ENCODE peak calls at places on chromosome 18, in ten cellular contexts. H, E, P, W, V, B, T, Q, Z and J are unnamed samples.

GRCh38 chr18:21489119-21489750 is 111.3 kb downstream of the ESCO1 start:
- DNase-seq in E (peak; percentile 76), T (peak; percentile 44), Q (no peak), P (peak; percentile 65), V (peak; percentile 1), H (no peak), B (peak; percentile 53), W (peak; percentile 72), Z (peak; percentile 46), J (peak; percentile 62)

GRCh38 chr18:67281746-67282145 is 234.8 kb downstream of the DSEL start:
- DNase-seq in V (no peak), W (no peak), Z (no peak), T (no peak), P (no peak), Q (no peak), B (no peak), E (no peak), H (no peak), J (no peak)

GRCh38 chr18:61606068-61606660 is 272.9 kb downstream of the CDH20 start:
- DNase-seq in B (peak; percentile 21), W (peak; percentile 52), T (no peak), E (peak; percentile 36), P (peak; percentile 56), Q (no peak), H (no peak), Z (no peak), V (no peak), J (peak; percentile 30)

GRCh38 chr18:199214-199613 is 40.9 kb downstream of the USP14 start:
- DNase-seq in Z (no peak), H (no peak), T (no peak), V (no peak), B (no peak), Q (no peak), P (no peak), W (no peak), E (no peak), J (no peak)

GRCh38 chr18:62331581-62332436 is 6.7 kb downstream of the TNFRSF11A start:
- DNase-seq in T (no peak), Z (no peak), P (peak; percentile 57), V (no peak), E (peak; percentile 46), H (no peak), Q (no peak), W (no peak), B (no peak), J (no peak)

GRCh38 chr18:68779169-68779568 is 18.7 kb upstream of the CCDC102B start:
- DNase-seq in T (no peak), E (peak; percentile 16), P (peak; percentile 80), H (no peak), W (no peak), Z (no peak), V (no peak), B (no peak), Q (no peak), J (no peak)

GRCh38 chr18:519019-519879 is 18.7 kb upstream of the COLEC12 start:
- DNase-seq in H (peak; percentile 36), W (peak; percentile 43), B (no peak), Q (no peak), P (peak; percentile 76), Z (no peak), E (peak; percentile 20), T (peak; percentile 90), V (no peak), J (peak; percentile 27)

GRCh38 chr18:3441290-3441689 is 8.7 kb upstream of the TGIF1 start:
- DNase-seq in Z (no peak), H (no peak), B (peak; percentile 39), T (peak; percentile 2), Q (no peak), P (peak; percentile 14), E (no peak), V (no peak), W (peak; percentile 18), J (peak; percentile 57)

GRCh38 chr18:63253428-63254372 is 65.9 kb downstream of the BCL2 start:
- DNase-seq in H (no peak), Q (no peak), T (no peak), B (no peak), W (peak; percentile 57), P (peak; percentile 45), Z (no peak), E (peak; percentile 43), V (no peak), J (peak; percentile 12)

GRCh38 chr18:5894613-5895299 is 566 bp downstream of the TMEM200C start:
- DNase-seq in Q (no peak), E (no peak), H (no peak), B (peak; percentile 28), Z (peak; percentile 8), P (no peak), W (peak; percentile 58), V (no peak), T (no peak), J (no peak)

GRCh38 chr18:50879302-50880107 is 587 bp downstream of the ME2 start:
- DNase-seq in E (peak; percentile 61), V (no peak), T (no peak), Q (peak; percentile 24), P (peak; percentile 57), B (no peak), Z (peak; percentile 42), W (peak; percentile 62), H (peak; percentile 23), J (peak; percentile 48)